ENCODE peak calls at places on chromosomes 13 and 19, in seven cellular contexts. T, C, D, N, P, K and Z are unnamed samples.

GRCh38 chr13:113785051-113786010 is 26.3 kb downstream of the TMEM255B start:
- DNase-seq in T (peak), C (no peak), D (peak), N (no peak), P (no peak), K (peak), Z (peak)

GRCh38 chr19:980133-980998 is 3.8 kb upstream of the WDR18 start:
- DNase-seq in T (no peak), C (no peak), D (no peak), N (no peak), P (no peak), K (no peak), Z (no peak)

GRCh38 chr13:109604894-109605293 is 181.5 kb downstream of the IRS2 start:
- DNase-seq in T (no peak), C (no peak), D (no peak), N (no peak), P (no peak), K (no peak), Z (no peak)

GRCh38 chr13:94710881-94711560 is 1.3 kb downstream of the SOX21 start:
- DNase-seq in T (peak), C (no peak), D (no peak), N (no peak), P (peak), K (peak), Z (no peak)

GRCh38 chr19:16445238-16446107 is 26.3 kb downstream of the EPS15L1 start:
- DNase-seq in T (peak), C (no peak), D (peak), N (no peak), P (no peak), K (peak), Z (peak)

GRCh38 chr19:55340144-55340783 is 588 bp downstream of the KMT5C start:
- DNase-seq in T (no peak), C (no peak), D (no peak), N (no peak), P (no peak), K (peak), Z (no peak)

GRCh38 chr13:65914707-65915106 is 1315.4 kb downstream of the PCDH9 start:
- DNase-seq in T (peak), C (no peak), D (peak), N (no peak), P (no peak), K (no peak), Z (no peak)

GRCh38 chr19:58398087-58398486 is 2.6 kb downstream of the RNF225 start:
- DNase-seq in T (no peak), C (no peak), D (no peak), N (no peak), P (no peak), K (no peak), Z (no peak)

GRCh38 chr19:1864480-1865171 is 1.2 kb upstream of the KLF16 start:
- DNase-seq in T (peak), C (peak), D (peak), N (peak), P (peak), K (peak), Z (peak)

GRCh38 chr13:30002577-30002976 is 152.2 kb upstream of the UBL3 start:
- DNase-seq in T (peak), C (no peak), D (peak), N (no peak), P (no peak), K (no peak), Z (no peak)

GRCh38 chr13:43981091-43981490 is 101.4 kb downstream of the LACC1 start:
- DNase-seq in T (no peak), C (no peak), D (peak), N (no peak), P (no peak), K (no peak), Z (no peak)

GRCh38 chr19:5017235-5017634 is 48.3 kb downstream of the KDM4B start:
- DNase-seq in T (no peak), C (no peak), D (peak), N (no peak), P (no peak), K (no peak), Z (no peak)

GRCh38 chr13:92767468-92767867 is 459.1 kb upstream of the GPC6 start:
- DNase-seq in T (no peak), C (no peak), D (no peak), N (no peak), P (no peak), K (no peak), Z (no peak)

GRCh38 chr13:75481176-75482069 is 546 bp downstream of the TBC1D4 start:
- DNase-seq in T (peak), C (peak), D (peak), N (no peak), P (peak), K (peak), Z (peak)

GRCh38 chr13:20873348-20873747 is 29.2 kb downstream of the XPO4 start:
- DNase-seq in T (peak), C (no peak), D (peak), N (no peak), P (no peak), K (no peak), Z (no peak)

GRCh38 chr13:97798171-97798821 is 155.2 kb upstream of the IPO5 start:
- DNase-seq in T (no peak), C (no peak), D (no peak), N (no peak), P (no peak), K (no peak), Z (no peak)

GRCh38 chr19:17829855-17830566 is 8.7 kb upstream of the INSL3 start:
- DNase-seq in T (peak), C (no peak), D (no peak), N (no peak), P (no peak), K (no peak), Z (no peak)